ENCODE peak calls at places on chromosomes 7 and 10, in nine cellular contexts. M, G, B, F, Q, E, K, J and V are unnamed samples.

GRCh38 chr10:118781536-118781935 is 26.8 kb upstream of the CACUL1 start:
- DNase-seq in Q (no peak), B (no peak), F (no peak), M (no peak), G (no peak), K (no peak), E (no peak), J (no peak), V (no peak)

GRCh38 chr10:80487791-80488538 is 33.9 kb downstream of the TSPAN14 start:
- DNase-seq in K (no peak), F (no peak), J (no peak), Q (no peak), G (no peak), B (peak), E (no peak), M (no peak), V (no peak)

GRCh38 chr7:129569811-129570215 is 41.7 kb upstream of the NRF1 start:
- DNase-seq in Q (peak), B (no peak), E (peak), G (peak), K (peak), J (peak), M (peak), F (no peak), V (peak)

GRCh38 chr10:61028861-61029361 is 84.9 kb upstream of the RHOBTB1 start:
- DNase-seq in G (peak), J (no peak), E (no peak), Q (no peak), K (peak), F (no peak), M (peak), B (no peak), V (peak)

GRCh38 chr7:35379481-35379880 is 125.6 kb upstream of the TBX20 start:
- DNase-seq in F (no peak), M (no peak), E (no peak), Q (no peak), J (peak), G (no peak), B (no peak), K (no peak), V (no peak)

GRCh38 chr7:47634273-47634672 is 52.4 kb upstream of the TNS3 start:
- DNase-seq in K (peak), E (no peak), G (no peak), F (no peak), J (no peak), B (no peak), Q (no peak), M (no peak), V (no peak)

GRCh38 chr7:81110673-81111072 is 191.8 kb upstream of the SEMA3C start:
- DNase-seq in B (no peak), K (no peak), M (no peak), G (no peak), F (no peak), E (no peak), J (no peak), Q (no peak), V (no peak)

GRCh38 chr10:47225186-47225927 is 74.6 kb upstream of the GDF10 start:
- DNase-seq in K (no peak), B (no peak), F (peak), M (no peak), J (no peak), Q (no peak), E (no peak), G (no peak), V (no peak)

GRCh38 chr7:25844109-25844915 is 307.7 kb upstream of the NFE2L3 start:
- DNase-seq in J (no peak), K (no peak), F (no peak), B (no peak), M (peak), G (no peak), E (no peak), Q (no peak), V (no peak)

GRCh38 chr10:33653584-33654367 is 319.3 kb upstream of the NRP1 start:
- DNase-seq in J (no peak), M (peak), Q (no peak), K (peak), B (no peak), F (no peak), G (peak), E (no peak), V (no peak)

GRCh38 chr7:43199333-43199732 is 86.9 kb downstream of the HECW1 start:
- DNase-seq in K (peak), G (no peak), F (no peak), Q (no peak), J (no peak), B (no peak), E (no peak), M (no peak), V (no peak)

GRCh38 chr7:77657427-77658331 is 38.6 kb upstream of the RSBN1L start:
- DNase-seq in G (no peak), B (no peak), K (peak), Q (peak), E (peak), J (no peak), M (no peak), F (peak), V (no peak)

GRCh38 chr10:84469470-84469869 is 141.1 kb downstream of the CCSER2 start:
- DNase-seq in Q (no peak), G (no peak), J (no peak), F (no peak), E (no peak), K (no peak), M (no peak), B (no peak), V (no peak)

GRCh38 chr7:126450269-126450671 is 802.5 kb downstream of the GRM8 start:
- DNase-seq in G (no peak), K (no peak), F (no peak), J (no peak), B (no peak), E (no peak), M (peak), Q (no peak), V (no peak)

GRCh38 chr7:121195859-121196588 is 132.8 kb upstream of the WNT16 start:
- DNase-seq in K (peak), E (no peak), F (peak), M (peak), J (no peak), B (no peak), G (peak), Q (no peak), V (no peak)

GRCh38 chr7:45292481-45292880 is 134.9 kb downstream of the RAMP3 start:
- DNase-seq in E (no peak), F (no peak), Q (no peak), J (peak), K (no peak), B (no peak), M (no peak), G (no peak), V (no peak)

GRCh38 chr7:51070163-51070562 is 246.4 kb downstream of the COBL start:
- DNase-seq in Q (no peak), M (no peak), K (no peak), B (no peak), G (no peak), F (no peak), E (no peak), J (no peak), V (no peak)

GRCh38 chr10:78660446-78661106 is 408.2 kb upstream of the ZMIZ1 start:
- DNase-seq in Q (no peak), F (no peak), K (no peak), E (no peak), B (no peak), J (no peak), M (no peak), G (no peak), V (no peak)

GRCh38 chr7:47771301-47771989 is 176.8 kb downstream of the PKD1L1 start:
- DNase-seq in K (no peak), E (peak), J (no peak), M (no peak), Q (no peak), F (no peak), B (no peak), G (no peak), V (no peak)

GRCh38 chr7:90520484-90520883 is 51.0 kb downstream of the PTTG1IP2 start:
- DNase-seq in G (no peak), F (peak), J (no peak), Q (peak), B (no peak), E (no peak), K (peak), M (no peak), V (no peak)

GRCh38 chr7:119720541-119720940 is 552.4 kb upstream of the KCND2 start:
- DNase-seq in Q (peak), E (peak), B (no peak), J (no peak), M (peak), K (peak), G (peak), F (no peak), V (peak)

GRCh38 chr7:34039033-34039432 is 133.7 kb downstream of the BMPER start:
- DNase-seq in K (peak), M (no peak), F (no peak), G (no peak), J (no peak), B (no peak), Q (no peak), E (no peak), V (no peak)

GRCh38 chr7:100604976-100605911 is 3.1 kb downstream of the PCOLCE start:
- DNase-seq in G (no peak), Q (no peak), M (no peak), J (peak), F (peak), B (peak), E (peak), K (no peak), V (no peak)

DNA sequence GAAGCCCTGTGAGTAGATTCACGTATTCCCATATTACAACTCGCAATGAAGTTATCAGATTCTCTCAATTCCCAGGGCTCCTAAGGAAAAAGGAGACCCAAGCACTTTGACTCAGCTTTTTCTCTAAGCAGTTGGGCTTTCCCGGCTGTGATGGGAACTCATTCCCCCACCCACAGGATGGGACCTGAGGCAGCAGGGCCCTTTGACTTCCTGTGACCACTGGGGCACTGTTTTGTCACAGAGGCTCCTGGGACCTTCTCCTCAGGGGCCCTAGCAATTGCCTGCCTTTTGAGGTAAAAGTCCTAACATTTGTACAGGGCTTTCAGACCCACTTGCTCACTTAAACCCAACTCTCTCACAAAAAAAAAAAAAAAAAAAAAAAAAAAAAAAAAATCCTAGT is 122.8 kb upstream of the PDLIM1 start:
- DNase-seq in F (no peak), M (no peak), K (no peak), E (no peak), G (no peak), Q (no peak), B (no peak), J (peak), V (no peak)
- H3K27ac ChIP-seq in F (no peak), M (no peak), K (no peak), E (no peak), G (no peak), Q (no peak), B (no peak), J (peak), V (no peak)

GRCh38 chr10:30436688-30437038 is 2.7 kb downstream of the MAP3K8 start:
- DNase-seq in Q (no peak), B (no peak), K (no peak), M (no peak), E (no peak), J (no peak), F (no peak), G (no peak), V (no peak)

GRCh38 chr10:30439931-30440330 is 5.9 kb downstream of the MAP3K8 start:
- DNase-seq in G (no peak), E (no peak), J (no peak), Q (no peak), F (no peak), M (no peak), K (no peak), B (no peak), V (no peak)

GRCh38 chr10:30436200-30436599 is 2.2 kb downstream of the MAP3K8 start:
- DNase-seq in F (peak), K (peak), M (peak), G (no peak), Q (no peak), B (no peak), J (no peak), E (peak), V (no peak)

GRCh38 chr10:30437039-30437781 is 3.2 kb downstream of the MAP3K8 start:
- DNase-seq in M (peak), B (peak), F (no peak), E (peak), Q (no peak), J (no peak), K (peak), G (no peak), V (no peak)

GRCh38 chr10:30438016-30438850 is 4.2 kb downstream of the MAP3K8 start:
- DNase-seq in J (no peak), G (no peak), K (peak), F (no peak), M (no peak), E (no peak), B (no peak), Q (no peak), V (no peak)
- H3K27ac ChIP-seq in J (peak), G (peak), K (peak), F (no peak), M (peak), E (peak), B (no peak), Q (no peak), V (no peak)

DNA sequence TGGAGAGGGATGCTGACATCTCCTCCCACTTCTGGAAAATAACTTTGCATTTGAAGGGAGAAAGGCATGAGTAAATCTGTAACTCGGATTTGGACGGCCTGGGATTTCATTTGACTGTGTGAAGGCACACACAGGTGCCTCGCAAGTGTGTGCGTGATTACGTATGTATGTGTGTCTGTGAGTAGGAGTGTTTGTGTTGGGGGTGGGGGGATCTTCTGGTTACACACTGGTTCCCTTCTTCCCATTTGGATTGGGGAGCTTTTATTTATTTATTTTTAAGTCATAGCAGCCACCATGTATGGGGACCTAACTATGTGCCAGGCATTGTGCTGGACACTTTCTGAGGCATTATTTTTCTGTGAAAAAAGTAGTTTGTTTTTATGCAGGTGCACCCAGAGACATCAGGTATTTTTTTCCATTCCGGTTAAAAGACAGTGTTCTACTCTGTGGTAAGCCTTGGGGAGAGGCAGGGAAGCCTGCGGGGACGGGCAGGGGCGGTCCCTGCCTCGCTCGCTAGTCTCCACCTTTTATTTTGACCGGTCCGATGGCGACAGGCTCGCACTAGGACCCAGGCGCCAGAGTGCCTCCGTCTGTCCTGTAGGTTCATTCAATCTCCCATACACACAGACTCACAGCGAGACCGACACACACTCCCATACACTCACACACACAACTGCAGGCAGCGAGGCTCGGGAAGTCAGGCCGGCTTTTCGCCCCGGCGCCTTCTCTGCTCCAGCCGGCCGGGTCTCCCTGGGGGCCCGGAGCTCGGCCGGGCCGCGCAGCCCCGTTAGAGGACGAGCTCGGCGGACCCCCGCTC is at the start of gene MXI1:
- DNase-seq in K (peak), M (peak), G (peak), B (peak), Q (peak), E (peak), F (peak), J (peak), V (no peak)
- H3K27ac ChIP-seq in K (peak), M (no peak), G (no peak), B (peak), Q (peak), E (peak), F (no peak), J (peak), V (peak)

GRCh38 chr7:149716932-149717307 is 56.5 kb downstream of the ZNF467 start:
- DNase-seq in M (no peak), K (no peak), Q (no peak), E (no peak), B (no peak), G (no peak), F (no peak), J (no peak), V (no peak)

GRCh38 chr7:149717481-149717880 is 55.9 kb downstream of the ZNF467 start:
- DNase-seq in M (no peak), B (no peak), K (no peak), F (no peak), G (no peak), Q (no peak), E (no peak), J (peak), V (no peak)

GRCh38 chr7:149714910-149715471 is 58.4 kb downstream of the ZNF467 start:
- DNase-seq in Q (no peak), J (no peak), B (peak), G (no peak), M (no peak), F (no peak), K (peak), E (no peak), V (no peak)

GRCh38 chr7:149715476-149715875 is 57.9 kb downstream of the ZNF467 start:
- DNase-seq in K (no peak), M (no peak), Q (no peak), G (no peak), E (no peak), B (no peak), J (no peak), F (no peak), V (no peak)

GRCh38 chr7:149716007-149716931 is 57.1 kb downstream of the ZNF467 start:
- DNase-seq in E (peak), B (no peak), F (no peak), J (no peak), K (peak), Q (no peak), G (peak), M (no peak), V (peak)
- H3K27ac ChIP-seq in E (no peak), B (no peak), F (no peak), J (peak), K (no peak), Q (no peak), G (peak), M (no peak), V (peak)

GRCh38 chr10:27503498-27504006 is 552 bp upstream of the RAB18 start:
- DNase-seq in E (peak), K (no peak), B (no peak), G (no peak), J (no peak), F (no peak), M (no peak), Q (no peak), V (no peak)

GRCh38 chr10:27500886-27501285 is 3.2 kb upstream of the RAB18 start:
- DNase-seq in Q (no peak), E (no peak), G (peak), M (no peak), J (no peak), B (no peak), K (no peak), F (no peak), V (peak)

GRCh38 chr10:27504007-27504890 is at the start of gene RAB18:
- DNase-seq in B (peak), E (peak), M (peak), F (peak), J (peak), Q (peak), K (peak), G (peak), V (peak)

GRCh38 chr10:27506280-27506679 is 2.2 kb downstream of the RAB18 start:
- DNase-seq in F (no peak), B (no peak), M (peak), K (peak), J (no peak), Q (no peak), G (no peak), E (no peak), V (no peak)

DNA sequence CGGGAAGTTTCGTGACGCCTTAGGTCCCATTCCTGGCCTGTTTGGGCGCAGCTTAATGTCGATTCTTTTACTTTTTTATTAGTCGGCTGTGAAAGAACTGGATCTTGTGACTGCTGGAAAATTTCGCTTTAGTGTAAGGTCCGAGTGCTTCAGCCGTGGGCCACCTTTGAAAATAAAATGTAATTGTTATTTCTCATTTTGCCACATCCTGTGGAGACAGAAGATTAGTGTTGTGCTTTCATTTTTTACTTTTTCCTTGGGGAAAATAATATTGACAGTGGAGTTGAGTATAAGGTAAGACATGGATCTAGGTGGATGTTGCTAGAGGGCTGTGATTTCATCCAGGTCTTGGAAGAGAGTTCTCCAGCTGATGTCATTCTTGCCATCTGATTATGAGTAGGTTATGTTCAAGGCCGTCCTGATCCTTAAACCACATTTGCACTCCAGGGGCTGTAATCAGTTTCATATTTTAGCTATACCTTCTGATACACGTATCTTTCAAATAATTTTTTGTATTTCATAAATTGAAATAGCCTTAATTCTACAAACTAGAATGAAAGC is 873 bp downstream of the RAB18 start:
- DNase-seq in G (no peak), M (peak), Q (no peak), J (no peak), B (no peak), K (peak), F (no peak), E (no peak), V (no peak)
- H3K27ac ChIP-seq in G (peak), M (peak), Q (peak), J (peak), B (peak), K (peak), F (no peak), E (peak), V (peak)

DNA sequence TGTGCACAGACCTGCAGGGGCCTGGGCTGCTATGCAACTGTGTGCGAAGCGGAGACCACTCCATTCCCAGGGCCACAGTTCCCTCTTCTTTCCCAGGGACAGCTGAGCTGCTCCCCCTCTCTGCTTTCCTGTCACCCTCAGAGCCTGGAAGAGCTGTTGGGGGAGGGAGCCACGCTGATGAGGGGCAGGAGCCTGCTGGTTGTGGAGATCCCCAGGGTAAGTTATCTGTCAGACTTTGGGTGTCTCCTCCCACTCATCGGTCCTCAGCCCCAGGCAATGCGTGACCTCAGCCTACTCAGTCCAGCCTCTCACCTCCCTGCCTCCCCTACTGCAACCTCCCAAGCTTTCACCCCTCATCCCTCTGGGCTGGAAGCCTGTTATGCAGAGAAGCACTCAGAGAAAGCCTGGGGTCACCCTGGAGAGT is 53.5 kb downstream of the ZNF467 start:
- DNase-seq in E (no peak), M (no peak), K (no peak), J (no peak), G (no peak), B (no peak), Q (no peak), F (no peak), V (no peak)
- H3K27ac ChIP-seq in E (peak), M (no peak), K (no peak), J (peak), G (no peak), B (no peak), Q (no peak), F (no peak), V (no peak)

GRCh38 chr10:120945801-120946302 is 94.7 kb downstream of the WDR11 start:
- DNase-seq in F (no peak), K (no peak), E (peak), J (peak), B (no peak), G (peak), M (no peak), Q (no peak), V (peak)
- H3K27ac ChIP-seq in F (no peak), K (no peak), E (no peak), J (peak), B (no peak), G (peak), M (no peak), Q (no peak), V (peak)

GRCh38 chr10:3978174-3978573 is 193.2 kb upstream of the KLF6 start:
- DNase-seq in E (no peak), B (no peak), K (peak), F (no peak), Q (peak), G (no peak), M (peak), J (no peak), V (peak)
- H3K27ac ChIP-seq in E (no peak), B (no peak), K (no peak), F (no peak), Q (no peak), G (no peak), M (peak), J (no peak), V (peak)